ENCODE peak calls at places on chromosomes 7 and 10, in four cellular contexts. E is HCT116, M is Panc1, O is K562. N is an unnamed sample.

GRCh38 chr7:29884399-29885272 is 78.3 kb downstream of the WIPF3 start:
- DNase-seq in E (no peak), M (no peak), O (no peak), N (no peak)

GRCh38 chr10:111186385-111186784 is 109.6 kb downstream of the ADRA2A start:
- DNase-seq in E (no peak), M (no peak), O (no peak), N (no peak)

GRCh38 chr7:130365511-130366441 is 14.5 kb upstream of the CPA1 start:
- DNase-seq in E (no peak), M (no peak), O (no peak), N (no peak)

GRCh38 chr7:28312973-28313372 is 99.3 kb upstream of the CREB5 start:
- DNase-seq in E (no peak), M (no peak), O (no peak), N (no peak)

GRCh38 chr10:20981419-20981953 is 84.4 kb upstream of the NEBL start:
- DNase-seq in E (no peak), M (no peak), O (no peak), N (no peak)

GRCh38 chr7:3916146-3916545 is 615.1 kb downstream of the SDK1 start:
- DNase-seq in E (no peak), M (no peak), O (no peak), N (peak)

GRCh38 chr7:74092321-74092963 is 8.8 kb downstream of the LIMK1 start:
- DNase-seq in E (no peak), M (no peak), O (peak), N (no peak)

GRCh38 chr10:48768451-48768766 is 83.7 kb downstream of the WDFY4 start:
- DNase-seq in E (no peak), M (no peak), O (no peak), N (no peak)

GRCh38 chr7:94417261-94417660 is 22.6 kb downstream of the COL1A2 start:
- DNase-seq in E (no peak), M (no peak), O (no peak), N (no peak)

GRCh38 chr7:131895541-131896173 is 339.2 kb upstream of the PODXL start:
- DNase-seq in E (peak), M (peak), O (no peak), N (no peak)

GRCh38 chr7:140143997-140144396 is 32.8 kb downstream of the KDM7A start:
- DNase-seq in E (no peak), M (no peak), O (no peak), N (no peak)

GRCh38 chr7:120550494-120551048 is 277.6 kb downstream of the KCND2 start:
- DNase-seq in E (no peak), M (no peak), O (no peak), N (no peak)

GRCh38 chr10:112424658-112425057 is 22.1 kb downstream of the ZDHHC6 start:
- DNase-seq in E (no peak), M (no peak), O (no peak), N (no peak)

GRCh38 chr7:29547465-29547864 is 16.2 kb upstream of the PRR15 start:
- DNase-seq in E (no peak), M (no peak), O (no peak), N (no peak)

GRCh38 chr7:35258125-35258890 is 4.4 kb upstream of the TBX20 start:
- DNase-seq in E (no peak), M (no peak), O (no peak), N (no peak)

GRCh38 chr10:109732254-109732653 is 191.1 kb downstream of the XPNPEP1 start:
- DNase-seq in E (no peak), M (no peak), O (no peak), N (no peak)

GRCh38 chr10:12499066-12499465 is 149.7 kb downstream of the CAMK1D start:
- DNase-seq in E (no peak), M (no peak), O (no peak), N (no peak)
- H3K4me3 ChIP-seq in E (no peak), M (no peak), O (no peak), N (no peak)

DNA sequence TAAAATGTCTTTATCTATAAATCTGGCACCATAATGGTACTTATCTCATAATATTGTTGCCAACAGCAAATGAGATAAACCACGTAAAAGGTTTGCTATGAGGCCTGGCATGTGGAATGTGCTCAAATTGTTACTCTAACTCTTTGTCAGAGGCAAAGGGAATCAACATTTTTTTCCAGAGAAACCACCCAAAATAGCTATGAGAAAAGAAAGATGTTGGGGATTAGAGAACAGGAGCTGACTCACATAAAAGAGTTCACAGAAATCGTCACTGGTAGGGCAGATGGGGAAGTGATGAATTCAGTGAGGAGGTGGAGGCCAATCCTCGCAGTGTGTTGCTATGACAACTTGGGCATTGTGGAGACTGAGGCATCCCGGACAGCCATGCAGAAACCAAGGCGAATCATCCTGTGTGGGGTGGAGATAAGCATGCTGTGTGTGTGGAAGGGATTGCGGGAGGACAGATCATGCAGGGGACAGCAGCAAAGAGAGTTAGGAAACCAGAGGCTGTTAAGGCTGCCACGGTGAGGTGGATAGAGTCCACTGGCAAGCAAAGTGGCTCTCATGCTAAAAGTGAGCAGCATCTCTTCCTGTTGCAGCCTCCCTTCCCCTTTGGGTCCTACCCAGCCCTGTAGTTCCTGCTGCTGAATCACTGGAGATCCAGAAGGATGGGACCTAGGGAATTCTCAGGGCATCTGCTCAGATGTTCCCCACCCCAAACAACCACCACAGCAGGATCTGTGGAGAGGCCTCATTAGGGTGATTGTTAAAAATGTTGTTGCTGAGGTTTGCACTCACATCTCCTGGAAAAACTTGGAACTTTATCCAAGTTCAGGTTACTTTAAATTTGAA is 103.9 kb downstream of the CUBN start:
- DNase-seq in E (peak), M (no peak), O (no peak), N (peak)
- TF ChIP-seq TCF7L2 in E (no peak), M (no peak), O (no peak), N (no peak)

GRCh38 chr10:13890233-13890616 is 303.5 kb downstream of the PRPF18 start:
- DNase-seq in E (no peak), M (no peak), O (no peak), N (no peak)
- H3K4me3 ChIP-seq in E (no peak), M (peak), O (no peak), N (no peak)

DNA sequence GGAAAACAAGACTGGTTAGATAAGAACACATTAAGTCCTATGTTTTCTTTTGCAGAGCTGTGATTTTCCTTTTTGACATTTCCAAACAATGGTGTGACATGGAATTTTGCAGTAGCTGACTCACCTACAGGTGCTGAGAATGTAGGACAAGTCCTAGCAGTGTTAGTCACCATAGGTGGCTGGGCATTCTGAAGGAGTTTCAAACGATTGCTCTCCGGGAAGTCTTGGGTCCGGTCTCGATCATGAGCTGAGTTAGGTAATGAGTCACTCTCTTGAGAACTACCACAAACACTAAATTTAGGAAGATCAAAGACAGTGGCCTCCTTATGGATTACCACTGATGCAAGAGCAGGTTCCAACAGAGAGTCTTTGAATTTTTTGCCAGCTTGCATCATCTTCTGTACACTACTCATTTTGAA is 3.6 kb downstream of the FIGNL1 start:
- DNase-seq in E (peak), M (peak), O (no peak), N (peak)
- TF ChIP-seq TCF7L2 in E (peak), M (peak), O (no peak), N (no peak)

DNA sequence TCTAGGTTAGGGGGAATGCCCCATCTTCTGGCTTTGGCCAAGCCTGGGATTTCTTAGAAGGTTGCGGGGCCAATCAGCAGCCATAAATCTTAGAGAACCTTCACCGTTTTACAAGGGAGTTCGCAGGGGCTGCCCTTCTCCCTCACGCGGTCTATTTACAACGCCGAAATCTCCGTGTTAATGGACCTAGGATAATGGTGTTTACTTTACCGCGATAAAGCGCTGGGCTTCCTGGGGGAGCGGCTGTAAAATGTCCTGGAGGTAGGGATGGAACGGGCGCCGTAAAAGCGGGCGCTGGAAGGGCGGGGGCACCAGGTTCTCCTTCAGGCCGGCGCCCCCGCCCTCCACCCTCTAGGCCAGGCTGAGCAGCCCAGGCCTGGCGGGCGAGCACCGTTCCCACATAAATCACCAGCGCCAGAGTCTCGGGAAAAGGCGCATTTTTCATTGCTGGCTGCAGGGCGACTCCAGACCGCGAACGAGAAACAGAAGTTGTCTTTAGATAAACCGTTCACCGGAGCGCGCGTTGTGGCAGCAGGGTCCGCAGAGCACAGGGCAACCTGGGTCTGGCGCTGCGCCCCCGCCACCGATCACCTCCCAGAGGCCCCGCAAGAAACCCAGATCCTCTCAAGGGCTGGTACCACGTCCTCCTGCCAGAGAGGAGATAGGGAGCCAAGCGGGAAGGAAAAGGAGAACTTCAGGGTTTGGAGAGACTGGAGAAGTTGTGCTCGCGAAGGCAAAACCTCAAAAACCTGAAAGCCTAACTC is 12.5 kb upstream of the NKX2-3 start:
- DNase-seq in E (no peak), M (no peak), O (no peak), N (no peak)
- H3K4me3 ChIP-seq in E (no peak), M (peak), O (no peak), N (no peak)

GRCh38 chr10:17651891-17652290 is 7.9 kb downstream of the STAM start:
- DNase-seq in E (no peak), M (no peak), O (no peak), N (no peak)

GRCh38 chr10:17650416-17650815 is 6.5 kb downstream of the STAM start:
- DNase-seq in E (no peak), M (no peak), O (no peak), N (no peak)

GRCh38 chr10:17649836-17650235 is 5.9 kb downstream of the STAM start:
- DNase-seq in E (no peak), M (no peak), O (no peak), N (no peak)

GRCh38 chr10:17647316-17647715 is 3.4 kb downstream of the STAM start:
- DNase-seq in E (no peak), M (no peak), O (no peak), N (no peak)

DNA sequence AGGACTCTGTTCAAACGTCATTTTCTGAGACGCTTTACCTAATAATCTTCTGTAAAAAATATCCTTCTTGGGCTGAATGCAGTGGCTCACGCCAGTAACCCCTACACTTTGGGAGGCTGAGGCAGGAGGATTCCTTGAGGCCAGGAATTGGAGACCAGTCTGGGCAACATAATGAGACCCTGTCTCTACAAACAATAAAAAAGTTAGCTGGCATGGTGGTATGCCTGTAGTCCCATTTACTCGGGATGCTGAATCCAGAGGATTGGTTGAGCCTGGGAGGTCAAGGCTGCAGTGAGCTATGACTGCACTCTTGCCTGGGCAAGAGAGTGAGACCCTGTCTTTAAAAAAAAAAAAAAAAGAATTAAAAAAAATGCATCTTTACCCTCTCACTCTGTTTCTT is 5.1 kb downstream of the STAM start:
- DNase-seq in E (no peak), M (no peak), O (no peak), N (no peak)
- TF ChIP-seq TCF7L2 in E (no peak), M (no peak), O (no peak), N (no peak)

DNA sequence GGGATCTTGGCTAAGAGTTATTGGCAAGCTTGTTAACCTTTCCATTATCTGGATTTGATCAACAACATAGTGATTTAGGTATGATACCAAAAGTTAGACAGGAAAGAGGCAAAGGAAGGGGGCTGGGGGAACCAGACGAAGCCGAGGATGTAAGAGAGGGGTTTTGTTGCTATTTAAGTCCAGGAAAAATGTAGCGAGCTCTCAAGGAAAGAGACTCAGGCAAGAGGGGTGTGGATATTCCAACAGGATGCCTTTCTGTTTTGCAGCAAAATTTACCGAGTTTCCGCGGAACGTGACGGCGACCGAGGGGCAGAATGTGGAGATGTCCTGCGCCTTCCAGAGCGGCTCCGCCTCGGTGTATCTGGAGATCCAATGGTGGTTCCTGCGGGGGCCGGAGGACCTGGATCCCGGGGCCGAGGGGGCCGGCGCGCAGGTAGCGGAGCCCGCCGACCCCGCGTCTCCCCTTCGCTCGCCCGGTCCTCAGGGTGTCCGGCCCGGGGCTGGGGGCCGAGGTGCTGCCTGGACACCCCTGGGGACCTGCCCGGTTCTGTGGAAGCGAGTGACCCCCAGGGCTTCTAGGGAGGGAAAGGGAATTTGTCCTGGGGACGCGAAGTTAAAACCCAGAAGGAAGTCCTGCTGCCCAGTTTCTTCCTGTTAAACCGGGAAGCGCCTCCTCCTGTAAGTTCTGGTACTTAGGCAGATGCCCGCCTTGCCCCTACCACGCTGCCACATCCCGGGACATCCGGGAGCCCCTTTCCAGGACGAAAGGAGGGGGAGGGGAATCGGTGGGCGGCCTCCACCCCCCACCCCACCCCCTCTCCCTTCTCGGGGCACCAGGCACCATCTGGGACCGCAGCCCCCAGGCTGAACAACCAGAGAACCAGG is 2.4 kb downstream of the VSTM2A start:
- DNase-seq in E (no peak), M (no peak), O (no peak), N (no peak)
- H3K4me3 ChIP-seq in E (no peak), M (no peak), O (no peak), N (no peak)

N was measured in HepG2.